ENCODE peak calls at places on chromosomes 6 and 20, in four cellular contexts. One of them, this sample, is unnamed. For H3K9me3, the result is how much of the 10 kb centered on the place peaks cover.

GRCh38 chr6:165042912-165043311 is 266.5 kb downstream of the C6orf118 start:
- DNase-seq in right lobe of liver: no peak
- DNase-seq in gastrocnemius medialis: no peak
- DNase-seq in psoas muscle: no peak
- DNase-seq in this sample: no peak

GRCh38 chr20:59813948-59814834 is 119.2 kb downstream of the SYCP2 start:
- DNase-seq in right lobe of liver: no peak
- DNase-seq in gastrocnemius medialis: no peak
- DNase-seq in psoas muscle: no peak
- DNase-seq in this sample: peak

GRCh38 chr6:130293800-130294199 is 71.0 kb upstream of the SAMD3 start:
- DNase-seq in right lobe of liver: no peak
- DNase-seq in gastrocnemius medialis: no peak
- DNase-seq in psoas muscle: no peak
- DNase-seq in this sample: no peak

GRCh38 chr6:88650029-88650619 is 313.3 kb downstream of the RNGTT start:
- DNase-seq in right lobe of liver: no peak
- DNase-seq in gastrocnemius medialis: no peak
- DNase-seq in psoas muscle: no peak
- DNase-seq in this sample: no peak

GRCh38 chr6:150395388-150396009 is 26.7 kb downstream of the IYD start:
- DNase-seq in right lobe of liver: no peak
- DNase-seq in gastrocnemius medialis: peak
- DNase-seq in psoas muscle: no peak
- DNase-seq in this sample: no peak

GRCh38 chr20:5504061-5504739 is 187.4 kb upstream of the PROKR2 start:
- DNase-seq in right lobe of liver: no peak
- DNase-seq in gastrocnemius medialis: peak
- DNase-seq in psoas muscle: peak
- DNase-seq in this sample: peak

GRCh38 chr20:24769878-24770627 is 179.0 kb upstream of the CST7 start:
- DNase-seq in right lobe of liver: no peak
- DNase-seq in gastrocnemius medialis: no peak
- DNase-seq in psoas muscle: no peak
- DNase-seq in this sample: no peak

GRCh38 chr20:58127731-58128130 is 100.7 kb downstream of the ANKRD60 start:
- DNase-seq in right lobe of liver: no peak
- DNase-seq in gastrocnemius medialis: no peak
- DNase-seq in psoas muscle: no peak
- DNase-seq in this sample: peak

GRCh38 chr6:1580109-1580508 is 29.6 kb upstream of the FOXC1 start:
- DNase-seq in right lobe of liver: no peak
- DNase-seq in gastrocnemius medialis: no peak
- DNase-seq in psoas muscle: no peak
- DNase-seq in this sample: no peak

GRCh38 chr20:2838170-2838797 is 2.2 kb downstream of the PCED1A start:
- DNase-seq in right lobe of liver: no peak
- DNase-seq in gastrocnemius medialis: no peak
- DNase-seq in psoas muscle: no peak
- DNase-seq in this sample: no peak

GRCh38 chr20:32132911-32133549 is 23.5 kb downstream of the TM9SF4 start:
- DNase-seq in right lobe of liver: no peak
- DNase-seq in gastrocnemius medialis: no peak
- DNase-seq in psoas muscle: no peak
- DNase-seq in this sample: no peak

GRCh38 chr6:145569140-145569539 is 166.2 kb downstream of the EPM2A start:
- DNase-seq in right lobe of liver: no peak
- DNase-seq in gastrocnemius medialis: no peak
- DNase-seq in psoas muscle: no peak
- DNase-seq in this sample: no peak

GRCh38 chr20:45456632-45457031 is 12.9 kb upstream of the WFDC2 start:
- DNase-seq in right lobe of liver: no peak
- DNase-seq in gastrocnemius medialis: no peak
- DNase-seq in psoas muscle: no peak
- DNase-seq in this sample: no peak

GRCh38 chr20:38840894-38841470 is 35.5 kb downstream of the PPP1R16B start:
- DNase-seq in right lobe of liver: no peak
- DNase-seq in gastrocnemius medialis: no peak
- DNase-seq in psoas muscle: no peak
- DNase-seq in this sample: no peak

GRCh38 chr6:112841553-112842337 is 494.6 kb downstream of the RFPL4B start:
- DNase-seq in right lobe of liver: no peak
- DNase-seq in gastrocnemius medialis: no peak
- DNase-seq in psoas muscle: no peak
- DNase-seq in this sample: no peak

GRCh38 chr6:35139924-35140524 is 1.1 kb downstream of the TCP11 start:
- DNase-seq in right lobe of liver: no peak
- DNase-seq in gastrocnemius medialis: no peak
- DNase-seq in psoas muscle: peak
- DNase-seq in this sample: no peak

DNA sequence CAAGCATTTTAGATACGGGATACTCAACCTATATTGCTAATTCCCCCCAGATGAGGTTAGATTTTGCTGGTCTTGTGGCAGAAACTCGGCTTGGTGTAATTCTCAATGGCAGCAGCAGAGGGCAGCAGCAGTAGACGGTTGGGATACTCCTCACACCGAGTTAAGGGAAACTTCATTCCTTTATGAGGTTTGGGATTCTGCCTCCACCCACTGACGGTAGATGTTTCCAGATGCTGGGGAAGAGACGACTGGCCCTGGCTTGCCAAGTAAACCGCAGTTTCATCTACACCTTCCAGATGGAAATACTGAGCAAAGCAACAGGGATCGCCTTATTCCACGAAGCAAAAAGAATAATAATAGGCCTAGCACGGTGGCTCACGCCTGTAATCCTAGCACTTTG is 8.2 kb upstream of the TBC1D7 start:
- DNase-seq in right lobe of liver: peak
- DNase-seq in gastrocnemius medialis: peak
- DNase-seq in psoas muscle: peak
- DNase-seq in this sample: no peak
- TF ChIP-seq CTCF in right lobe of liver: peak
- TF ChIP-seq CTCF in gastrocnemius medialis: peak
- TF ChIP-seq CTCF in psoas muscle: peak
- TF ChIP-seq CTCF in this sample: peak

GRCh38 chr6:31811645-31812044 is 3.4 kb downstream of the HSPA1L start:
- DNase-seq in right lobe of liver: no peak
- DNase-seq in gastrocnemius medialis: no peak
- DNase-seq in psoas muscle: no peak
- DNase-seq in this sample: no peak

GRCh38 chr6:31815025-31815838 is at the start of the genes HSPA1A and HSPA1L:
- DNase-seq in right lobe of liver: peak
- DNase-seq in gastrocnemius medialis: peak
- DNase-seq in psoas muscle: peak
- DNase-seq in this sample: peak

GRCh38 chr6:31814677-31815024 is 432 bp downstream of the HSPA1L start:
- DNase-seq in right lobe of liver: peak
- DNase-seq in gastrocnemius medialis: peak
- DNase-seq in psoas muscle: peak
- DNase-seq in this sample: peak

GRCh38 chr6:31813463-31813849 is 1.6 kb downstream of the HSPA1L start:
- DNase-seq in right lobe of liver: no peak
- DNase-seq in gastrocnemius medialis: no peak
- DNase-seq in psoas muscle: no peak
- DNase-seq in this sample: no peak
- H3K4me3 ChIP-seq in right lobe of liver: no peak
- H3K4me3 ChIP-seq in gastrocnemius medialis: peak
- H3K4me3 ChIP-seq in psoas muscle: peak
- H3K4me3 ChIP-seq in this sample: no peak

DNA sequence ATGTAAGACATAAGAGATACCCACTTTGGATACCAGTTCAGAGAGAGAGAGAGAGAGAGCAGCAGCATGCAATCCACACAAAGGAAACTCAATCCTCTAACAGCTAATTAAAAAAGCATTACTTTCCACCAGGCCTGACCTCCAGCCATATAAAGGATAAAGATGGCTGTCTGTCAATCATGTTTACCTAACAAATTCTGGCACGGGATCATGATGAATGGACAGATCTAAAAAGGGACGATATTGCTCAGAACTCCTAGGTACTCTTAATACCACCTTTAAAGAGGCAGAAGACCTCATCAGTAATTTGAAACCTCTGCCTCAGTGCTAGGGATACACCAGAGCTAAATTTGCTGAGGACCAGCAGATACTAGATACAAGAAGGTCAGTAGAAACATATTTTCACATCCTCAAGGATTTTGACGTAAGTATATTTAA is 159.2 kb downstream of the RPS12 start:
- DNase-seq in right lobe of liver: no peak
- DNase-seq in gastrocnemius medialis: no peak
- DNase-seq in psoas muscle: no peak
- DNase-seq in this sample: no peak
- H3K9me3 ChIP-seq in right lobe of liver: under half
- H3K9me3 ChIP-seq in gastrocnemius medialis: under half
- H3K9me3 ChIP-seq in psoas muscle: under half
- H3K9me3 ChIP-seq in this sample: under half

DNA sequence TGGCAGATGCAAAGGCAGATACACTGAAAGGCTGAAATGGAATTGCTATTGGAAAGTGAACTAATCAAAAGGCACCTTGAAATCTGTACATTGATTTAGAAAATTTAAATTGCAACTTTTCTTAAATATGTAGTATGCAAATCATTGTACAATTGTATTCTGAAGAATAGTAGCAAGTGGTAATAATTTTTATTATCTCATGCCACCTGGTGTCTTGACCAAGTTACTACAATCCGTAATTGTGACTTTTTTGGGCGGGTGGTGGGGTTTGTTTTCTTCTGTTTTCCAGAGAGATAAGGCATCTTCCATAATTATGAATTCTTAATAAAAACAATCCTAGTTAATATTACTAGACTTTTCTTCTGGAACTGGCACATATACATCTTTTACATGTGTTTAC is 12.5 kb upstream of the BCKDHB start:
- DNase-seq in right lobe of liver: no peak
- DNase-seq in gastrocnemius medialis: no peak
- DNase-seq in psoas muscle: no peak
- DNase-seq in this sample: no peak
- TF ChIP-seq CTCF in right lobe of liver: peak
- TF ChIP-seq CTCF in gastrocnemius medialis: peak
- TF ChIP-seq CTCF in psoas muscle: peak
- TF ChIP-seq CTCF in this sample: no peak

This sample was measured in right atrium auricular region.